ENCODE peak calls at places on chromosomes 13 and 19, in four cellular contexts. One of them, this sample, is unnamed.

GRCh38 chr19:47813304-47813994 is 8.3 kb upstream of the CRX start:
- DNase-seq in SK-N-SH: peak
- DNase-seq in stomach: peak
- DNase-seq in breast epithelium: peak
- DNase-seq in this sample: no peak

GRCh38 chr13:48739346-48740037 is 85.8 kb downstream of the CYSLTR2 start:
- DNase-seq in SK-N-SH: no peak
- DNase-seq in stomach: no peak
- DNase-seq in breast epithelium: no peak
- DNase-seq in this sample: no peak

GRCh38 chr19:13842294-13843103 is 34.4 kb upstream of the NANOS3 start:
- DNase-seq in breast epithelium: peak
- DNase-seq in SK-N-SH: peak
- DNase-seq in stomach: peak
- DNase-seq in this sample: no peak

GRCh38 chr13:110716235-110716505 is 2.7 kb downstream of the ING1 start:
- DNase-seq in stomach: peak
- DNase-seq in breast epithelium: no peak
- DNase-seq in SK-N-SH: no peak
- DNase-seq in this sample: peak

GRCh38 chr13:29583073-29583785 is 12.3 kb downstream of the SLC7A1 start:
- DNase-seq in SK-N-SH: no peak
- DNase-seq in stomach: no peak
- DNase-seq in breast epithelium: no peak
- DNase-seq in this sample: no peak

GRCh38 chr19:35114656-35115537 is 726 bp upstream of the FXYD3 start:
- DNase-seq in SK-N-SH: peak
- DNase-seq in stomach: peak
- DNase-seq in breast epithelium: peak
- DNase-seq in this sample: no peak

GRCh38 chr13:102854675-102855074 is 8.8 kb downstream of the ERCC5 start:
- DNase-seq in SK-N-SH: no peak
- DNase-seq in stomach: no peak
- DNase-seq in breast epithelium: no peak
- DNase-seq in this sample: no peak

GRCh38 chr19:5436101-5436947 is 18.9 kb upstream of the ZNRF4 start:
- DNase-seq in SK-N-SH: peak
- DNase-seq in breast epithelium: no peak
- DNase-seq in stomach: no peak
- DNase-seq in this sample: no peak

GRCh38 chr19:56341948-56342347 is 27.3 kb upstream of the ZSCAN5A start:
- DNase-seq in stomach: no peak
- DNase-seq in breast epithelium: no peak
- DNase-seq in SK-N-SH: no peak
- DNase-seq in this sample: no peak

GRCh38 chr13:40187324-40187795 is 479.1 kb downstream of the FOXO1 start:
- DNase-seq in SK-N-SH: no peak
- DNase-seq in breast epithelium: no peak
- DNase-seq in stomach: no peak
- DNase-seq in this sample: no peak

GRCh38 chr19:55082023-55082851 is 6.6 kb downstream of the EPS8L1 start:
- DNase-seq in stomach: no peak
- DNase-seq in SK-N-SH: peak
- DNase-seq in breast epithelium: no peak
- DNase-seq in this sample: no peak

GRCh38 chr13:39952244-39953233 is 297.1 kb downstream of the COG6 start:
- DNase-seq in breast epithelium: no peak
- DNase-seq in SK-N-SH: no peak
- DNase-seq in stomach: no peak
- DNase-seq in this sample: no peak

GRCh38 chr13:41938918-41939317 is 22.0 kb downstream of the VWA8 start:
- DNase-seq in breast epithelium: no peak
- DNase-seq in stomach: no peak
- DNase-seq in SK-N-SH: no peak
- DNase-seq in this sample: no peak

GRCh38 chr13:61463027-61463426 is 47.4 kb upstream of the PCDH20 start:
- DNase-seq in SK-N-SH: no peak
- DNase-seq in breast epithelium: no peak
- DNase-seq in stomach: no peak
- DNase-seq in this sample: no peak

GRCh38 chr19:38306236-38306635 is 2.2 kb downstream of the C19orf33 start:
- DNase-seq in SK-N-SH: no peak
- DNase-seq in breast epithelium: no peak
- DNase-seq in stomach: no peak
- DNase-seq in this sample: no peak

GRCh38 chr19:38307076-38307475 is 3.0 kb downstream of the C19orf33 start:
- DNase-seq in SK-N-SH: no peak
- DNase-seq in stomach: no peak
- DNase-seq in breast epithelium: no peak
- DNase-seq in this sample: no peak

GRCh38 chr19:38304866-38305429 is 897 bp downstream of the C19orf33 start:
- DNase-seq in stomach: peak
- DNase-seq in SK-N-SH: peak
- DNase-seq in breast epithelium: peak
- DNase-seq in this sample: no peak

GRCh38 chr19:38304352-38304865 is 358 bp downstream of the C19orf33 start:
- DNase-seq in breast epithelium: no peak
- DNase-seq in stomach: no peak
- DNase-seq in SK-N-SH: no peak
- DNase-seq in this sample: no peak

DNA sequence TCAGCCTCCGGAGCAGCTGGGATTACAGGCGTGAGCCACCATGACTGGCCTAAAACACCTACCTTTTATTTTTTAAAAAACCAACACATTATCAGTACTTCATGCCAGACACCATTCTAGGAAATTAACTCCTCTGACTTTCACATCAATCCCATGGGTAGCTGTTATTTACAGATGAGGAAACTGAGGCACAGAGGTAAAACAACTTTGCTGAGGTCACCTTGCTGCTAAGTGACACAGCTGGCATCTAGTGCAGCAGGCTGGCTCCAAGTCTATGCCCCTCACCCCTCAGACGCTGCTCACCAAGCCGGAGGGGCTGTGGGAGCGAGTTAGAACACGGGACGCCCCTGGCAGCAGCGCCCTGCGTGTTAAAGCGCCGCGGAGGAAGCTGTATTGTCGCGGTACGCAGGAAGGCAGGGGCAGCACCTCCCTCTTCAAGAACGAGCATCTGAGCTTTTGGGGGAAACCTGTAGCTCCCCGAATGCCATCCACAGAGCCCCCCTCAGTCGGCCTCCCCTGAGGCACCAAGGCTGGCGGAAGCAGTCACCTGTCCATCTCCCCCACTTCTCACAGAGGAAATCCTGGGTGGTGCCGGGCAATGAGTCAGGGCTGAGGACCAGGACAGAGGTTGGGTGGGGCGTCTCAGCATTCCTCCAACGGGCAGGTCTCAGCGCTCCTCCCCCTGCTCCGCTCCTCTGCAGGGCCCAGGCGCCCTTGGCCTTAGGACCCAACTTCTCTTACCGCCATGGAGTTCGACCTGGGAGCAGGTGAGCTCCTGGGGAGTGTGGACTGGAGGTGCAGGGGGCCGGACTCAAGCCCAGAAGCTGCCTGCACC is at the start of gene C19orf33:
- DNase-seq in SK-N-SH: no peak
- DNase-seq in breast epithelium: peak
- DNase-seq in stomach: peak
- DNase-seq in this sample: no peak
- H3K27ac ChIP-seq in SK-N-SH: no peak
- H3K27ac ChIP-seq in breast epithelium: peak
- H3K27ac ChIP-seq in stomach: peak
- H3K27ac ChIP-seq in this sample: peak

GRCh38 chr19:18317998-18318800 is 4.7 kb downstream of the LSM4 start:
- DNase-seq in stomach: peak
- DNase-seq in breast epithelium: no peak
- DNase-seq in SK-N-SH: peak
- DNase-seq in this sample: no peak
- H3K4me3 ChIP-seq in stomach: no peak
- H3K4me3 ChIP-seq in breast epithelium: no peak
- H3K4me3 ChIP-seq in SK-N-SH: no peak
- H3K4me3 ChIP-seq in this sample: no peak

GRCh38 chr19:51066393-51066792 is 1.5 kb upstream of the KLK13 start:
- DNase-seq in stomach: peak
- DNase-seq in SK-N-SH: no peak
- DNase-seq in breast epithelium: no peak
- DNase-seq in this sample: no peak

GRCh38 chr19:51064534-51065220 is at the start of gene KLK13:
- DNase-seq in stomach: peak
- DNase-seq in SK-N-SH: no peak
- DNase-seq in breast epithelium: peak
- DNase-seq in this sample: no peak

GRCh38 chr19:51065221-51065960 is 499 bp upstream of the KLK13 start:
- DNase-seq in breast epithelium: no peak
- DNase-seq in SK-N-SH: no peak
- DNase-seq in stomach: peak
- DNase-seq in this sample: no peak

GRCh38 chr19:51063664-51064063 is 1.2 kb downstream of the KLK13 start:
- DNase-seq in SK-N-SH: no peak
- DNase-seq in breast epithelium: no peak
- DNase-seq in stomach: peak
- DNase-seq in this sample: no peak

DNA sequence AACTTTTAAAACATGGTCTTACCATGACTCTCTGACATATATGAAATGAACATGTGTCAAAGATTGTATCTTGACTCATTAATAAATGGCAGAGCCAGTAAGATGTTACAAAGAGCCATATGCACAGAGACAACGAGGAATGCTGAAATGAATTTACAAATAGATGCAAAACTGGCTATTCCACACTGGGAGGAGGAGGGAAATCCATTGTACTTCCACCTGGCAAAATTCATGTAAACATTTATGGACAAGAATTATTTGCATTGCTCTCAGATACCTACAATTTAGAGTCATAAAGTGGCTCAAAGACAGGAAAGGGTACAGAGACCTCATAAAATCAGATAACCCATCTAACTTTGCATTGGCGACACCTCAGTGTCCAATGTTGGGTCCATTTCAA is 1.9 kb upstream of the KLK13 start:
- DNase-seq in stomach: no peak
- DNase-seq in SK-N-SH: no peak
- DNase-seq in breast epithelium: no peak
- DNase-seq in this sample: no peak
- TF ChIP-seq POLR2AphosphoS5 in stomach: no peak
- TF ChIP-seq POLR2AphosphoS5 in SK-N-SH: no peak
- TF ChIP-seq POLR2AphosphoS5 in breast epithelium: no peak
- TF ChIP-seq POLR2AphosphoS5 in this sample: no peak

GRCh38 chr19:28703400-28703956 is 509.5 kb downstream of the UQCRFS1 start:
- DNase-seq in stomach: no peak
- DNase-seq in SK-N-SH: no peak
- DNase-seq in breast epithelium: no peak
- DNase-seq in this sample: no peak

GRCh38 chr19:28700176-28700575 is 512.8 kb downstream of the UQCRFS1 start:
- DNase-seq in breast epithelium: no peak
- DNase-seq in stomach: no peak
- DNase-seq in SK-N-SH: no peak
- DNase-seq in this sample: no peak

GRCh38 chr19:28701491-28701890 is 511.5 kb downstream of the UQCRFS1 start:
- DNase-seq in stomach: no peak
- DNase-seq in SK-N-SH: no peak
- DNase-seq in breast epithelium: no peak
- DNase-seq in this sample: no peak

GRCh38 chr19:28706693-28707092 is 506.3 kb downstream of the UQCRFS1 start:
- DNase-seq in breast epithelium: no peak
- DNase-seq in stomach: no peak
- DNase-seq in SK-N-SH: no peak
- DNase-seq in this sample: no peak

GRCh38 chr19:28705008-28705407 is 507.9 kb downstream of the UQCRFS1 start:
- DNase-seq in stomach: no peak
- DNase-seq in breast epithelium: no peak
- DNase-seq in SK-N-SH: no peak
- DNase-seq in this sample: no peak
- H3K27ac ChIP-seq in stomach: no peak
- H3K27ac ChIP-seq in breast epithelium: no peak
- H3K27ac ChIP-seq in SK-N-SH: peak
- H3K27ac ChIP-seq in this sample: no peak

GRCh38 chr19:21587549-21587948 is 82.1 kb downstream of the ZNF429 start:
- DNase-seq in breast epithelium: no peak
- DNase-seq in stomach: no peak
- DNase-seq in SK-N-SH: no peak
- DNase-seq in this sample: no peak

GRCh38 chr19:21586341-21587116 is 81.1 kb downstream of the ZNF429 start:
- DNase-seq in SK-N-SH: peak
- DNase-seq in stomach: peak
- DNase-seq in breast epithelium: no peak
- DNase-seq in this sample: no peak

GRCh38 chr19:21588202-21588601 is 82.8 kb downstream of the ZNF429 start:
- DNase-seq in breast epithelium: no peak
- DNase-seq in SK-N-SH: no peak
- DNase-seq in stomach: no peak
- DNase-seq in this sample: no peak

GRCh38 chr19:21585491-21585890 is 80.1 kb downstream of the ZNF429 start:
- DNase-seq in breast epithelium: no peak
- DNase-seq in SK-N-SH: no peak
- DNase-seq in stomach: peak
- DNase-seq in this sample: no peak

DNA sequence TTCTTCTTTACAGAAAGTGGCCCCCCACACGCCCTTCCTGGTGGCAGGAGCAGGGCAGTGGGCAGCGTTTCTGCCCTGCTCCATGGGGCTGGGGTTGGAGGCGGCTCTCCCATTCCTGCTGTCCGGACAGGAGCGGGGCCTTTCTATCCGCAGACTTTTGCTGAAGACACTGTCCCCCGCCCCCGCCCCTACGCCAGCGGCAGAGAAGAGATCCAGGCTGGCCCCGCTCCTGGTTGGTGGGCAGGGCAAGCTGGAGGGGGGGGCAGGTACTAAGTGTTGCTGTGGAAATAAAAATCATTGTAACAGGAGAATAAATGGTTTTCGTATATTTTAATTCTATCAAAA is 81.7 kb downstream of the ZNF429 start:
- DNase-seq in SK-N-SH: no peak
- DNase-seq in stomach: no peak
- DNase-seq in breast epithelium: no peak
- DNase-seq in this sample: no peak
- H3K4me3 ChIP-seq in SK-N-SH: no peak
- H3K4me3 ChIP-seq in stomach: peak
- H3K4me3 ChIP-seq in breast epithelium: peak
- H3K4me3 ChIP-seq in this sample: peak

This sample was measured in vagina.